ENCODE peak calls at places on chromosomes 3 and 15, in four cellular contexts. R is GM12878, P is K562, X is HepG2. V is an unnamed sample.

GRCh38 chr3:24185738-24186384 is 240.8 kb downstream of the NR1D2 start:
- DNase-seq in X (peak), R (no peak), P (peak), V (peak)

GRCh38 chr15:62653122-62653521 is 389.4 kb upstream of the TPM1 start:
- DNase-seq in R (no peak), P (no peak), X (no peak), V (no peak)

GRCh38 chr15:56758770-56759449 is 25.6 kb upstream of the ZNF280D start:
- DNase-seq in X (no peak), P (no peak), R (no peak), V (no peak)

GRCh38 chr3:120324185-120324584 is 25.0 kb downstream of the LRRC58 start:
- DNase-seq in R (no peak), X (no peak), P (no peak), V (no peak)

GRCh38 chr3:48155122-48155521 is 33.1 kb downstream of the CDC25A start:
- DNase-seq in R (no peak), X (no peak), P (no peak), V (no peak)

GRCh38 chr3:126983653-126984390 is 907 bp downstream of the PLXNA1 start:
- DNase-seq in R (no peak), P (peak), X (no peak), V (peak)

GRCh38 chr3:73447118-73447517 is 177.6 kb downstream of the PDZRN3 start:
- DNase-seq in R (no peak), P (no peak), X (no peak), V (no peak)

GRCh38 chr3:48125026-48125704 is 63.1 kb downstream of the CDC25A start:
- DNase-seq in P (no peak), X (no peak), R (no peak), V (no peak)

GRCh38 chr3:155185623-155186022 is 105.5 kb downstream of the MME start:
- DNase-seq in X (no peak), P (no peak), R (no peak), V (no peak)

GRCh38 chr3:136562031-136562430 is 190.1 kb downstream of the STAG1 start:
- DNase-seq in P (no peak), R (no peak), X (no peak), V (no peak)

GRCh38 chr3:196996454-196997265 is 28.0 kb upstream of the PIGZ start:
- DNase-seq in R (no peak), P (no peak), X (no peak), V (no peak)

GRCh38 chr3:27326211-27326948 is 42.8 kb downstream of the NEK10 start:
- DNase-seq in R (no peak), X (no peak), P (no peak), V (no peak)

GRCh38 chr3:111963424-111963823 is 15.4 kb upstream of the ABHD10 start:
- DNase-seq in P (no peak), R (no peak), X (no peak), V (no peak)

GRCh38 chr15:28037969-28038640 is 61.0 kb downstream of the OCA2 start:
- DNase-seq in P (no peak), X (peak), R (no peak), V (no peak)

GRCh38 chr15:42681119-42681518 is 55.8 kb downstream of the CDAN1 start:
- DNase-seq in R (no peak), P (no peak), X (no peak), V (no peak)

GRCh38 chr15:96234109-96234892 is 96.2 kb upstream of the NR2F2 start:
- DNase-seq in X (no peak), P (no peak), R (peak), V (no peak)

GRCh38 chr15:56168394-56168793 is 75.3 kb downstream of the RFX7 start:
- DNase-seq in R (no peak), X (no peak), P (no peak), V (no peak)

GRCh38 chr3:42288385-42288784 is 22.4 kb upstream of the CCK start:
- DNase-seq in X (no peak), R (no peak), P (no peak), V (no peak)

GRCh38 chr15:76299786-76300185 is 11.5 kb downstream of the ETFA start:
- DNase-seq in P (no peak), X (no peak), R (no peak), V (no peak)

GRCh38 chr15:70023769-70024491 is 73.8 kb downstream of the TLE3 start:
- DNase-seq in X (no peak), P (no peak), R (no peak), V (no peak)

GRCh38 chr3:106814231-106814630 is 563.0 kb upstream of the CCDC54 start:
- DNase-seq in P (no peak), R (no peak), X (no peak), V (no peak)

GRCh38 chr3:72739521-72740466 is 108.5 kb downstream of the SHQ1 start:
- DNase-seq in P (peak), R (no peak), X (no peak), V (no peak)

GRCh38 chr3:73094127-73094526 is 32.7 kb downstream of the EBLN2 start:
- DNase-seq in R (no peak), P (peak), X (peak), V (no peak)

GRCh38 chr3:152278674-152279427 is 10.1 kb downstream of the MBNL1 start:
- DNase-seq in P (no peak), X (no peak), R (no peak), V (no peak)

GRCh38 chr3:9074079-9074478 is 110.8 kb upstream of the RAD18 start:
- DNase-seq in X (no peak), R (no peak), P (no peak), V (no peak)

GRCh38 chr3:54659347-54659746 is 268.5 kb downstream of the LRTM1 start:
- DNase-seq in X (no peak), P (no peak), R (no peak), V (no peak)

GRCh38 chr3:59783468-59783988 is 733.7 kb upstream of the CFAP20DC start:
- DNase-seq in R (no peak), P (no peak), X (no peak), V (no peak)

GRCh38 chr3:173747427-173747826 is 349.9 kb downstream of the NLGN1 start:
- DNase-seq in X (no peak), P (no peak), R (no peak), V (no peak)

GRCh38 chr3:29555590-29555989 is 274.7 kb downstream of the RBMS3 start:
- DNase-seq in R (no peak), P (no peak), X (no peak), V (no peak)

GRCh38 chr3:148450819-148451218 is 246.9 kb upstream of the AGTR1 start:
- DNase-seq in R (no peak), P (no peak), X (peak), V (no peak)

GRCh38 chr3:129575233-129575986 is 31.1 kb downstream of the PLXND1 start:
- DNase-seq in X (no peak), P (no peak), R (no peak), V (no peak)

GRCh38 chr15:37773111-37773860 is 161.2 kb upstream of the TMCO5A start:
- DNase-seq in R (no peak), P (no peak), X (no peak), V (no peak)

GRCh38 chr3:31610700-31611275 is 78.1 kb downstream of the STT3B start:
- DNase-seq in P (peak), R (no peak), X (peak), V (no peak)

GRCh38 chr3:31606453-31606852 is 73.7 kb downstream of the STT3B start:
- DNase-seq in X (no peak), P (no peak), R (no peak), V (no peak)
- TF ChIP-seq ESRRA in X (no peak), P (no peak), R (no peak), V (no peak)

DNA sequence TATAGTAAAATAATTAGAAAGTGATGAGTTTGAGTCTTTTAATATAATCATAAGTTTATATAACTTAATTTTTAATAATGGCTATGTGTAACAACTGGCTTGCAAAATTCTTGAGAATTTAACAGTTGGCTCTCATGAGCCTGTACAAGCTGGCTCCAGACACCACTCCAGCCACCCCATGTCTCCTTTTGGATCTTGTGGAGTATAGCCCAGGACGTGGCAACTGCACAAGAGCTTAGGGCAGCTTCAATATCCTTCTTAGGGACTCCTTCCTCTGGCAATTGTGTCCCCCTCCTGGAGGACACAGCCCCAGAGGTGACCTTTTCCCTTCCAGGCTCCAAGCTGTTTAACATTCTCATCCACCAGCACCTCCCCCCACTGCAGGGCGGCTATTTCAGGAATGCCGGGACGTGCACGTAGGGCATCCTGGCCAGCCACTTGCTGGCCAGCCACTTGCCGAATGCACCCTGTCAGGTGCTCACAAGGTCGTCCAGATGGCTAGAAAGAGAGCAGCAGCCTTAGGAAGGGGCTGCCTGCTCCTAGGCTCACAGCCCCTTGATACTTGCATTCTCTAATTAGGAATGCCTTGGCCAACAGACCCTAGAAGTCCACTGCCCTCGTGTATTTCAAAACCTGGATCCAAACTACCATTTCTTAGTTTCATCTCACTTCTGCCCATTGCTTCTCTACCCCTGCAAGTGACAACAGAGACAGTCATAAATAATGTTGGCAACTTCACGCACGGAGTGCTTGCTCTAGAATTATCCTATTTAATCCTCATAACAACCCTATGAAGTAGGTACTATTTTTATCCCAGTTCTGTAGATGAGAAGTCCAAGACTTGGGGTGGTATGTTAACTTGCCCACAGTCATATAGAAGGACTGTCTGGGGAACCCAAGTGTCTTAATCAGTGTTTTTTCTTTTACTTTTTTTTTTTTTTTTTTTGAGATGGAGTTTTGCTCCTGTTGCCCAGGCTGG is 24.5 kb upstream of the IDH2 start:
- DNase-seq in P (no peak), X (peak), R (no peak), V (peak)
- TF ChIP-seq ETV6 in P (no peak), X (peak), R (no peak), V (no peak)

GRCh38 chr3:121834734-121835709 is at the start of the genes EAF2 and IQCB1:
- DNase-seq in R (peak), X (peak), P (peak), V (peak)

GRCh38 chr3:121839962-121840361 is 5.0 kb downstream of the EAF2 start:
- DNase-seq in P (no peak), X (no peak), R (no peak), V (no peak)

GRCh38 chr3:121834079-121834730 is 655 bp downstream of the IQCB1 start:
- DNase-seq in R (no peak), P (peak), X (peak), V (no peak)

DNA sequence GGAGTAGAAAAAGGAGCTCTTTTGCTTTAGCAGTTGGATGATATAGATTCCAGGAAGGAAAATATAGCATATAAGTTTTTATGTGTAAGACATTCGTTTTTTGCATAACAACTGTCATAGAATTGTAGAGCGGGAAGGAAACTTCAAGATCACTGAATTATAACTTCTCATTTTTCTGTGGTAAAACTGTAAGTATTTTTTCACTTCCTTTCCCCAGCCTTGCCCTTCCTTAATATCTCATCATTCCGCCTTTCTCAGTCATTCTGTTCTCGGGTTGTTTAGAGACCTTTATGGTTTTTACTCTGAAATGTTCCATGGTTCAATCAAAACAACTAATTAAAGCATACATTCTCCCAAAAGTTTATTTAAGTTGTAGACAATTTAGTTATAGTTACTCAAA is 1.1 kb downstream of the EAF2 start:
- DNase-seq in R (no peak), P (no peak), X (no peak), V (no peak)
- TF ChIP-seq ESRRA in R (no peak), P (no peak), X (no peak), V (no peak)

DNA sequence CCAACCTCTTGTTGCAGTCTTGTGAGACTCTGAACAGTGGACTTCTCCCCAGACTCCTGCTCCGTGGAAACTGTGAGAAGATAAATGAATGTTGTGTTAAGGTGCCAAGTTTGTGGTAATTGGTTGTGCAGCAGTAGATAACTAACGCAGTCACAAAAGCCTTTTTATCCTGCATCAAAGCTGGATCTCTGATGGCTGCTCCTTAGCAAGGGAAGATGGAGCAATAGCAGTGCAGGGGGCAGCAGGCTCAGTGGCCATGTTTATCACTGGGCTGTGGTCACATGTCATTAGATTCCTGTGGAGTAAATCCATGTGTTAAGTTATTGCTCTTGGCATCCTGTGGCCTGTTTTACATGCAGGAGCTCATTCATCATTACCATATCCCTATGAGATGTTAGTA is 13.5 kb downstream of the CMTM7 start:
- DNase-seq in P (no peak), X (no peak), R (no peak), V (no peak)
- TF ChIP-seq ETV6 in P (no peak), X (no peak), R (no peak), V (no peak)

V was measured in WTC11.